ENCODE peak calls at places on chromosome 3, in four cellular contexts. O is choroid plexus epithelial cell, L is skeletal muscle cell, W is psoas muscle. K is an unnamed sample.

GRCh38 chr3:42451116-42451515 is 40.7 kb upstream of the LYZL4 start:
- DNase-seq in L (no peak), O (peak; percentile 8), W (no peak), K (peak; percentile 72)

GRCh38 chr3:186980989-186981388 is 50.7 kb downstream of the ST6GAL1 start:
- DNase-seq in O (no peak), L (no peak), W (no peak), K (no peak)

GRCh38 chr3:164687211-164687610 is 391.1 kb downstream of the SI start:
- DNase-seq in O (no peak), W (no peak), L (no peak), K (no peak)

GRCh38 chr3:113249111-113249510 is 37.8 kb downstream of the BOC start:
- DNase-seq in O (peak; percentile 59), L (peak; percentile 79), W (peak; percentile 55), K (peak; percentile 84)

GRCh38 chr3:36393563-36393962 is 13.3 kb downstream of the STAC start:
- DNase-seq in W (no peak), O (peak; percentile 34), L (no peak), K (no peak)

GRCh38 chr3:147318900-147319299 is 87.4 kb downstream of the ZIC4 start:
- DNase-seq in L (no peak), W (no peak), O (peak; percentile 19), K (no peak)

GRCh38 chr3:138329127-138329983 is at the start of gene NME9:
- DNase-seq in W (peak; percentile 86), L (peak; percentile 35), O (peak; percentile 85), K (peak; percentile 59)

GRCh38 chr3:11001020-11001657 is 8.6 kb downstream of the SLC6A1 start:
- DNase-seq in O (no peak), W (no peak), L (no peak), K (no peak)

GRCh38 chr3:136624894-136625815 is 127.0 kb downstream of the STAG1 start:
- DNase-seq in O (peak; percentile 27), L (no peak), W (no peak), K (peak; percentile 70)

GRCh38 chr3:52218454-52218853 is 7.0 kb downstream of the TLR9 start:
- DNase-seq in O (no peak), W (peak; percentile 39), L (no peak), K (no peak)

GRCh38 chr3:52358362-52358940 is 42.3 kb downstream of the DNAH1 start:
- DNase-seq in L (no peak), O (no peak), W (peak; percentile 5), K (no peak)

GRCh38 chr3:126124148-126124868 is 40.4 kb upstream of the SLC41A3 start:
- DNase-seq in O (no peak), W (peak; percentile 7), L (no peak), K (no peak)

GRCh38 chr3:38579146-38579545 is 70.3 kb downstream of the SCN5A start:
- DNase-seq in O (peak; percentile 70), L (no peak), W (peak; percentile 35), K (peak; percentile 39)

GRCh38 chr3:10366681-10367101 is 45.8 kb upstream of the SEC13 start:
- DNase-seq in W (no peak), O (peak; percentile 99), L (peak; percentile 98), K (peak; percentile 94)

GRCh38 chr3:38755130-38755529 is 60.9 kb downstream of the SCN10A start:
- DNase-seq in L (no peak), O (peak; percentile 26), W (no peak), K (peak; percentile 4)

GRCh38 chr3:39064646-39065045 is 12.8 kb downstream of the WDR48 start:
- DNase-seq in L (no peak), O (peak; percentile 45), W (no peak), K (no peak)

GRCh38 chr3:124178531-124178930 is 186.6 kb upstream of the ROPN1 start:
- DNase-seq in W (no peak), L (no peak), O (no peak), K (peak; percentile 57)

GRCh38 chr3:61601831-61602230 is 40.5 kb downstream of the PTPRG start:
- DNase-seq in O (no peak), L (no peak), W (peak; percentile 28), K (no peak)

GRCh38 chr3:187919018-187919417 is 173.8 kb upstream of the BCL6 start:
- DNase-seq in L (no peak), O (peak; percentile 63), W (no peak), K (no peak)

GRCh38 chr3:134449277-134449676 is 36.5 kb downstream of the ANAPC13 start:
- DNase-seq in O (peak; percentile 72), L (no peak), W (no peak), K (peak; percentile 76)

GRCh38 chr3:123335007-123335670 is 113.8 kb downstream of the ADCY5 start:
- DNase-seq in W (no peak), O (no peak), L (no peak), K (no peak)

GRCh38 chr3:99846472-99846871 is 28.8 kb downstream of the CMSS1 start:
- DNase-seq in L (peak; percentile 54), W (no peak), O (peak; percentile 82), K (peak; percentile 19)

GRCh38 chr3:154970796-154971195 is 109.3 kb upstream of the MME start:
- DNase-seq in O (peak; percentile 93), L (peak; percentile 91), W (no peak), K (peak; percentile 89)

GRCh38 chr3:41881233-41881821 is 80.6 kb downstream of the ULK4 start:
- DNase-seq in L (peak; percentile 4), O (peak; percentile 68), W (no peak), K (peak; percentile 49)

GRCh38 chr3:11037966-11038365 is 45.4 kb downstream of the SLC6A1 start:
- DNase-seq in W (no peak), L (no peak), O (no peak), K (no peak)

GRCh38 chr3:24670871-24671270 is 176.2 kb upstream of the THRB start:
- DNase-seq in O (no peak), W (no peak), L (no peak), K (no peak)

GRCh38 chr3:59189561-59190338 is 139.9 kb upstream of the CFAP20DC start:
- DNase-seq in W (no peak), O (no peak), L (no peak), K (peak; percentile 77)

GRCh38 chr3:140203510-140203909 is 268.5 kb downstream of the CLSTN2 start:
- DNase-seq in O (no peak), L (no peak), W (no peak), K (no peak)

GRCh38 chr3:46867550-46867898 is 4.3 kb upstream of the MYL3 start:
- DNase-seq in O (peak; percentile 38), L (no peak), W (peak; percentile 89), K (no peak)

GRCh38 chr3:157033001-157033400 is 126.9 kb downstream of the CCNL1 start:
- DNase-seq in W (no peak), L (no peak), O (no peak), K (no peak)

GRCh38 chr3:172106989-172107388 is 67.6 kb downstream of the FNDC3B start:
- DNase-seq in W (no peak), L (no peak), O (no peak), K (peak; percentile 61)

GRCh38 chr3:174548841-174549623 is 310.1 kb upstream of the NAALADL2 start:
- DNase-seq in W (no peak), O (no peak), L (no peak), K (no peak)

GRCh38 chr3:123286308-123287023 is 84.7 kb downstream of the SEC22A start:
- DNase-seq in W (no peak), O (peak; percentile 86), L (no peak), K (peak; percentile 79)

GRCh38 chr3:149122716-149123578 is 6.5 kb upstream of the HPS3 start:
- DNase-seq in L (no peak), O (peak; percentile 34), W (no peak), K (no peak)

GRCh38 chr3:24947103-24947502 is 452.5 kb upstream of the THRB start:
- DNase-seq in L (no peak), O (no peak), W (no peak), K (no peak)

GRCh38 chr3:56975562-56975961 is 84.9 kb upstream of the SPATA12 start:
- DNase-seq in O (peak; percentile 71), L (no peak), W (no peak), K (no peak)

GRCh38 chr3:194097141-194097880 is 38.6 kb upstream of the HES1 start:
- DNase-seq in L (no peak), O (no peak), W (no peak), K (no peak)
- H3K4me3 ChIP-seq in L (no peak overlapping the region), O (no peak overlapping the region), W (no peak overlapping the region), K (no peak overlapping the region)

DNA sequence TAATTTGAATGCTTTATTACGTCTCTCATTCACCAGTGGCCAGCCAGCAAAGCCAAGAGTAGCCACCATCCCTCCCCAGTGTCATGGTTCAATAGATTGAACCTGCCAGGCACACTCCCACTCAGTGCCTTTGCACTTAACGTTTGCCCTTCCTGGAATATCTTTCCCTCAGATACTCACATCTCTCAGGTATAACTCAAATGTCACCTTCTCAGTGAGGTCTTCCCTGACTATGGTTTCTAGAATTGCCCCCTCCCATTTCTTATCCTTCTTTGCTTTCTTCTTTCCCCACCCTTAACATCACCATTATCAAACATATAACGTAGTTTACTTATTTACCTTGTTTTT is 293.8 kb downstream of the LRTM1 start:
- DNase-seq in O (no peak), W (no peak), L (no peak), K (no peak)
- H3K4me3 ChIP-seq in O (no peak overlapping the region), W (no peak overlapping the region), L (no peak overlapping the region), K (no peak overlapping the region)

DNA sequence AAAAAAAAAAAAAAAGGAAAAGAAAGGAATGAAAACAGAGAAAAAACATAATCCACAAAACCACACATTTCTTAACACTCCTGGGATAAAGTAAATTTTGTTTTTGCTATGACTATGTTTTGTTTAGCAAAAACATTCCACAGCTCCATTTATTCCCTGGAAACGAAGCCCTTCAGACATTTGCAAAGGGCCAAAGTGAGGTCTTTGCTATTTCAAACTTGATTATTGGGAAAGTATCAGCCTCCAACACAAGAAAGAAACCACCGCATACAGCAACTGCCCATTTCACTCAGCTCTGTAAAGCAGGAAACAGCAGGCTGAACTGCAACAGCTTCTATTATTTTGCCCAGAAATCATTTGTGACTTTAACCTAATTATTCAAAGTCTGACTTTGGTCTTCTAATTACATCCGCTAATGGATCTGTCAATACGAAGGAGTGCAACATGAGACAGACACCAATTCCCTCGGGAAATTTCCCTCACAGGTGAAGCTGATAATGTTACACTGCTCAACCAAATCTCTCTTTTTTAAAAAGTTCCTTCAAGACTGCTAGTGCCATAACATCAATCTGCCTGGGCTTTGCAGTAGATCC is 72.1 kb downstream of the RFTN1 start:
- DNase-seq in W (no peak), O (peak; percentile 59), L (no peak), K (no peak)
- H3K4me3 ChIP-seq in W (no peak overlapping the region), O (no peak overlapping the region), L (no peak overlapping the region), K (no peak overlapping the region)

GRCh38 chr3:129597087-129597791 is 9.2 kb downstream of the PLXND1 start:
- DNase-seq in W (no peak), O (peak; percentile 69), L (no peak), K (no peak)

GRCh38 chr3:129597792-129598381 is 8.6 kb downstream of the PLXND1 start:
- DNase-seq in O (peak; percentile 56), W (no peak), L (no peak), K (no peak)

GRCh38 chr3:129595544-129596193 is 10.8 kb downstream of the PLXND1 start:
- DNase-seq in W (peak; percentile 12), L (no peak), O (no peak), K (no peak)

GRCh38 chr3:129594907-129595390 is 11.5 kb downstream of the PLXND1 start:
- DNase-seq in L (no peak), W (peak; percentile 14), O (no peak), K (no peak)

GRCh38 chr3:129596194-129597086 is 10.0 kb downstream of the PLXND1 start:
- DNase-seq in L (peak; percentile 89), O (peak; percentile 88), W (peak; percentile 87), K (no peak)
- H3K4me3 ChIP-seq in L (peak overlapping the region; percentile 5), O (no peak overlapping the region), W (peak overlapping the region; percentile 49), K (no peak overlapping the region)

GRCh38 chr3:64561503-64561810 is 126.3 kb downstream of the ADAMTS9 start:
- DNase-seq in O (no peak), W (no peak), L (no peak), K (no peak)
- H3K4me3 ChIP-seq in O (no peak overlapping the region), W (peak overlapping the region; percentile 41), L (no peak overlapping the region), K (no peak overlapping the region)

GRCh38 chr3:15884132-15884531 is 86.4 kb upstream of the ANKRD28 start:
- DNase-seq in W (no peak), L (no peak), O (no peak), K (no peak)
- H3K4me3 ChIP-seq in W (no peak overlapping the region), L (no peak overlapping the region), O (no peak overlapping the region), K (no peak overlapping the region)